ENCODE peak calls at places on chromosomes 11 and 22, in eight cellular contexts. G is right lobe of liver, N is cardiac muscle cell, Z is suprapubic skin, Y is tibial nerve, A is MM.1S, B is colonic mucosa, X is heart left ventricle. V is an unnamed sample. For H3K4me1, the result is how much of the 10 kb centered on the place peaks cover.

GRCh38 chr11:14054708-14055107 is 92.2 kb downstream of the SPON1 start:
- DNase-seq in G (no peak), N (peak), Z (no peak), Y (no peak), A (no peak), B (no peak), X (peak), V (no peak)

GRCh38 chr11:72752088-72752914 is at the start of gene ARAP1:
- DNase-seq in G (peak), N (peak), Z (peak), Y (peak), A (peak), B (peak), X (peak), V (peak)

GRCh38 chr11:17388609-17389204 is at the start of gene KCNJ11:
- DNase-seq in G (no peak), N (no peak), Z (no peak), Y (no peak), A (no peak), B (peak), X (no peak), V (no peak)

GRCh38 chr22:49153921-49154320 is 673.8 kb downstream of the BRD1 start:
- DNase-seq in G (no peak), N (no peak), Z (no peak), Y (peak), A (no peak), B (no peak), X (no peak), V (no peak)

GRCh38 chr11:24375896-24376295 is 121.0 kb upstream of the LUZP2 start:
- DNase-seq in G (no peak), N (peak), Z (no peak), Y (no peak), A (no peak), B (no peak), X (no peak), V (no peak)

GRCh38 chr22:22030493-22031182 is 48.1 kb upstream of the TOP3B start:
- DNase-seq in G (no peak), N (peak), Z (no peak), Y (no peak), A (peak), B (no peak), X (no peak), V (peak)

GRCh38 chr22:50600541-50600940 is at the start of gene MAPK8IP2:
- DNase-seq in G (no peak), N (no peak), Z (no peak), Y (no peak), A (no peak), B (no peak), X (no peak), V (no peak)

GRCh38 chr11:61580292-61580888 is 486 bp downstream of the SYT7 start:
- DNase-seq in G (no peak), N (no peak), Z (no peak), Y (no peak), A (no peak), B (no peak), X (no peak), V (no peak)

GRCh38 chr11:2267871-2268825 is 2.2 kb downstream of the ASCL2 start:
- DNase-seq in G (peak), N (no peak), Z (no peak), Y (no peak), A (no peak), B (no peak), X (no peak), V (no peak)

GRCh38 chr11:32893947-32894827 is 1.6 kb downstream of the QSER1 start:
- DNase-seq in G (no peak), N (peak), Z (no peak), Y (no peak), A (peak), B (peak), X (no peak), V (peak)

GRCh38 chr22:42862045-42862734 is 5.1 kb upstream of the ARFGAP3 start:
- DNase-seq in G (no peak), N (no peak), Z (no peak), Y (no peak), A (no peak), B (no peak), X (no peak), V (no peak)

GRCh38 chr11:2580061-2580421 is 119.8 kb downstream of the KCNQ1OT1 start:
- DNase-seq in G (peak), N (no peak), Z (no peak), Y (peak), A (no peak), B (no peak), X (peak), V (no peak)

GRCh38 chr11:43555811-43556210 is 124.7 kb upstream of the HSD17B12 start:
- DNase-seq in G (peak), N (peak), Z (no peak), Y (no peak), A (no peak), B (no peak), X (no peak), V (no peak)

GRCh38 chr11:70073881-70074371 is 4.2 kb upstream of the ANO1 start:
- DNase-seq in G (peak), N (peak), Z (peak), Y (no peak), A (no peak), B (no peak), X (peak), V (peak)

GRCh38 chr11:114272311-114272710 is 23.9 kb upstream of the NNMT start:
- DNase-seq in G (no peak), N (no peak), Z (no peak), Y (no peak), A (no peak), B (no peak), X (no peak), V (no peak)

GRCh38 chr11:23206736-23207336 is 346.6 kb upstream of the CCDC179 start:
- DNase-seq in G (no peak), N (peak), Z (no peak), Y (no peak), A (no peak), B (no peak), X (no peak), V (peak)

GRCh38 chr22:39959640-39960447 is at the start of gene TMA7B:
- DNase-seq in G (no peak), N (peak), Z (no peak), Y (no peak), A (no peak), B (no peak), X (peak), V (peak)

GRCh38 chr11:83681045-83681781 is 395.0 kb upstream of the CCDC90B start:
- DNase-seq in G (no peak), N (no peak), Z (no peak), Y (no peak), A (peak), B (no peak), X (no peak), V (no peak)

GRCh38 chr11:75565221-75565814 is 3.3 kb downstream of the SERPINH1 start:
- DNase-seq in G (no peak), N (peak), Z (no peak), Y (no peak), A (no peak), B (no peak), X (peak), V (peak)

GRCh38 chr11:69044111-69045013 is 4.4 kb upstream of the TPCN2 start:
- DNase-seq in G (peak), N (peak), Z (peak), Y (peak), A (peak), B (peak), X (peak), V (peak)
- TF ChIP-seq CTCF in G (peak), N (peak), Z (peak), Y (peak), A (peak), B (peak), X (peak), V (peak)

GRCh38 chr11:102148059-102148458 is 37.8 kb downstream of the YAP1 start:
- DNase-seq in G (no peak), N (no peak), Z (no peak), Y (no peak), A (no peak), B (no peak), X (no peak), V (no peak)

GRCh38 chr11:102144357-102145342 is 34.4 kb downstream of the YAP1 start:
- DNase-seq in G (peak), N (peak), Z (no peak), Y (no peak), A (no peak), B (peak), X (peak), V (peak)

GRCh38 chr11:102143867-102144266 is 33.6 kb downstream of the YAP1 start:
- DNase-seq in G (no peak), N (no peak), Z (no peak), Y (no peak), A (no peak), B (no peak), X (no peak), V (no peak)

GRCh38 chr11:102147031-102147430 is 36.8 kb downstream of the YAP1 start:
- DNase-seq in G (no peak), N (peak), Z (no peak), Y (no peak), A (no peak), B (no peak), X (no peak), V (no peak)

DNA sequence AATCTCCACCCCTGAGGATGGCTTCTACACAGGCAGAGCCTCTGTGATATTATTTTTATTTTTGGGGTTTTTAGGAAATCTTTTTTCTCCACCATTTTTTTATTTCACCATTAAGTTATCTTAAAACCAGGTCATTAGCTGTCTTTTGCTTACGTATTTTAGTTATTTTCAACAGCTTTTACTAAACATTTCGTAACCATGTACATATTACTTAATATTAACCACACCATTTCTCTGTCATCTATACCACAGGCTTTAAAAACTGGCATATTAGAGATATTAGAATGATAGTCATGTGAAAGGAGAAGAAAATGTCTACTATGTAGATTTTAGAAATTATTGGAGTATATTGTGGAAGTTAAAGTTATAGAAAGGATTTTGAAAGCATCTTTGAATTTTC is 37.4 kb downstream of the YAP1 start:
- DNase-seq in G (no peak), N (peak), Z (no peak), Y (no peak), A (no peak), B (no peak), X (no peak), V (no peak)
- H3K4me1 ChIP-seq in G (under half), N (half or more), Z (under half), Y (under half), A (under half), B (under half), X (half or more), V (under half)

DNA sequence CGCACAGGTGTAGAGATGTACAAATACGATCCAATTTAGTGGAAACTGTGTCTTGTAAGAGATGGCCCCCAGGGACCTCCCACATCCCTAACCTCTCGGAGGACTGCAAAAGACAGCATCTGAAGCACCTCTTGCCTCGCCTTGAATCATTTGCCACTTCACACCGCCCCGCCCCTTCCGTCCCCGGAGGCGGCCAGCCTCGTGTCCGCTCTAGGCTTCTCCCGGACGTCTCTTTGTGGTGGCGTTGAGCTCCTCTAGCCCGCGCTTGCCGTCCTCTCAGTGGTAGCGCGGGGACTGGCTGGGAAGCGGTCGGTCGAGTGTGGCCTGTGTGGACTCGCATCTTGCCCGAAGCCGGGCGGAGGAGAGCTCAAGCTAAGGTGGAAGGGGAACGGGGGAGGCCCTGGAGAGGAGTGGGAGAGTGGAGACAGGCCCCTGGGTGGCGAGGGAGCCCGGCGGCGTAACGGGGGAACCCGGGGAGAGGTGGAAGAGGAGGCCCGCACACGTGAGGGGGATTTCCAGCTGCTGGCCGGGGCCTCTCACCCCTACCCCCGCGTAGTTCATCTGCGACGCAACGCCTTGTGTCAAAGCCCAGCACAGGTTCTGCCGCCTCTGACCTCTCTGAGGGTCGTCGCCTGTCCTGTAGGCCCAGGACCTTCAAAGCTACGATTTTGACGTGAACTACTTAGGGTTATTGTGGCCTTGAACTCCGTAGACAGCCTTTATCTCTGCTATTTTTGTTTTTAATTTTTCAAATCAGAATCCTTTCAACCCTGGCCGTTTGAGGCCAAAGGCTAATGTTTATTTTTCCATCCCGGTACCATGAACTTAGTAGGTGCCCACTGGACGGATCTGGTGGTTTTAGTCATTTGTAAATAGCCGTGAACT is at the start of gene ARL14EP:
- DNase-seq in G (peak), N (peak), Z (peak), Y (peak), A (peak), B (peak), X (peak), V (peak)
- TF ChIP-seq CTCF in G (no peak), N (no peak), Z (no peak), Y (no peak), A (no peak), B (no peak), X (no peak), V (no peak)

DNA sequence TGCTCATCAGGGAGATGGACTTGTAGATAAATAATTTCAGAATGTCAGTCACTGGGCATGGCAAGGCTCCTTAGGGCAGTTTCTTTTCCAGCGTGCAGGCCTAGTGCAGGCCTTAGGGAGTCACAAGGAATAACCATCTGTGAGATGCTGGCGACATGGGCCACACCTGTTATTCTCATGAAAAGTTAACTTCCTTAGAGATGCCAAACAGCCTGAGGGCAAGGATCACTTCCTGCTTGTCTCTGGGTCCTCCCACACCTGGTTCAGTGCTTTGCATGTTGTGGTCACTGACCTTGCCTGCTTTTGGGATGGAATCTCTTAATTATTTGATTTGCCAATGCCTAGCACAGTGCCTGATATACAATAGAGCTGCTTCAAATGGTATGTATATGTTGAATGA is 70.6 kb downstream of the ST3GAL4 start:
- DNase-seq in G (no peak), N (no peak), Z (no peak), Y (no peak), A (no peak), B (peak), X (no peak), V (no peak)
- H3K4me1 ChIP-seq in G (under half), N (under half), Z (under half), Y (under half), A (under half), B (under half), X (half or more), V (under half)